ENCODE peak calls at places on chromosomes 2 and 18, in six cellular contexts. One of them, this sample, is unnamed. For H3K4me1, the result is how much of the 10 kb centered on the place peaks cover.

GRCh38 chr2:20438334-20439192 is 8.3 kb upstream of the RHOB start:
- DNase-seq in mammary epithelial cell: peak
- DNase-seq in psoas muscle: no peak
- DNase-seq in endodermal cell: no peak
- DNase-seq in neural progenitor cell: no peak
- DNase-seq in heart left ventricle: no peak
- DNase-seq in this sample: no peak

GRCh38 chr18:58455318-58455950 is 173.5 kb downstream of the ALPK2 start:
- DNase-seq in mammary epithelial cell: peak
- DNase-seq in psoas muscle: no peak
- DNase-seq in endodermal cell: no peak
- DNase-seq in neural progenitor cell: no peak
- DNase-seq in heart left ventricle: peak
- DNase-seq in this sample: peak

GRCh38 chr2:240615830-240616547 is 9.3 kb upstream of the GPR35 start:
- DNase-seq in mammary epithelial cell: no peak
- DNase-seq in psoas muscle: peak
- DNase-seq in endodermal cell: no peak
- DNase-seq in neural progenitor cell: no peak
- DNase-seq in heart left ventricle: peak
- DNase-seq in this sample: no peak

GRCh38 chr2:45808294-45808693 is 156.8 kb downstream of the PRKCE start:
- DNase-seq in mammary epithelial cell: no peak
- DNase-seq in psoas muscle: no peak
- DNase-seq in endodermal cell: no peak
- DNase-seq in neural progenitor cell: no peak
- DNase-seq in heart left ventricle: no peak
- DNase-seq in this sample: no peak

GRCh38 chr18:22962004-22962403 is 28.9 kb downstream of the RBBP8 start:
- DNase-seq in mammary epithelial cell: no peak
- DNase-seq in psoas muscle: no peak
- DNase-seq in endodermal cell: no peak
- DNase-seq in neural progenitor cell: no peak
- DNase-seq in heart left ventricle: no peak
- DNase-seq in this sample: no peak

GRCh38 chr2:149375801-149376349 is 45.5 kb downstream of the LYPD6 start:
- DNase-seq in mammary epithelial cell: no peak
- DNase-seq in psoas muscle: no peak
- DNase-seq in endodermal cell: no peak
- DNase-seq in neural progenitor cell: peak
- DNase-seq in heart left ventricle: no peak
- DNase-seq in this sample: no peak

GRCh38 chr2:45669109-45669508 is 17.6 kb downstream of the PRKCE start:
- DNase-seq in mammary epithelial cell: no peak
- DNase-seq in psoas muscle: no peak
- DNase-seq in endodermal cell: no peak
- DNase-seq in neural progenitor cell: peak
- DNase-seq in heart left ventricle: no peak
- DNase-seq in this sample: no peak

GRCh38 chr2:173457366-173457765 is 102.7 kb downstream of the CDCA7 start:
- DNase-seq in mammary epithelial cell: no peak
- DNase-seq in psoas muscle: no peak
- DNase-seq in endodermal cell: no peak
- DNase-seq in neural progenitor cell: no peak
- DNase-seq in heart left ventricle: no peak
- DNase-seq in this sample: no peak

GRCh38 chr18:59516356-59517155 is 157.5 kb upstream of the LMAN1 start:
- DNase-seq in mammary epithelial cell: peak
- DNase-seq in psoas muscle: no peak
- DNase-seq in endodermal cell: peak
- DNase-seq in neural progenitor cell: peak
- DNase-seq in heart left ventricle: peak
- DNase-seq in this sample: peak

GRCh38 chr2:11955314-11955713 is 208.9 kb downstream of the LPIN1 start:
- DNase-seq in mammary epithelial cell: peak
- DNase-seq in psoas muscle: no peak
- DNase-seq in endodermal cell: no peak
- DNase-seq in neural progenitor cell: no peak
- DNase-seq in heart left ventricle: no peak
- DNase-seq in this sample: no peak

GRCh38 chr18:68874361-68874760 is 76.5 kb downstream of the CCDC102B start:
- DNase-seq in mammary epithelial cell: no peak
- DNase-seq in psoas muscle: no peak
- DNase-seq in endodermal cell: no peak
- DNase-seq in neural progenitor cell: no peak
- DNase-seq in heart left ventricle: no peak
- DNase-seq in this sample: no peak

GRCh38 chr2:155310589-155310988 is 612.1 kb downstream of the KCNJ3 start:
- DNase-seq in mammary epithelial cell: peak
- DNase-seq in psoas muscle: no peak
- DNase-seq in endodermal cell: no peak
- DNase-seq in neural progenitor cell: peak
- DNase-seq in heart left ventricle: no peak
- DNase-seq in this sample: no peak

GRCh38 chr2:241858206-241859016 is at the start of gene PDCD1:
- DNase-seq in mammary epithelial cell: no peak
- DNase-seq in psoas muscle: peak
- DNase-seq in endodermal cell: peak
- DNase-seq in neural progenitor cell: no peak
- DNase-seq in heart left ventricle: peak
- DNase-seq in this sample: peak

GRCh38 chr2:191198271-191198670 is 46.9 kb upstream of the MYO1B start:
- DNase-seq in mammary epithelial cell: no peak
- DNase-seq in psoas muscle: no peak
- DNase-seq in endodermal cell: no peak
- DNase-seq in neural progenitor cell: no peak
- DNase-seq in heart left ventricle: no peak
- DNase-seq in this sample: no peak

GRCh38 chr2:197274937-197275336 is 35.6 kb downstream of the ANKRD44 start:
- DNase-seq in mammary epithelial cell: no peak
- DNase-seq in psoas muscle: no peak
- DNase-seq in endodermal cell: no peak
- DNase-seq in neural progenitor cell: no peak
- DNase-seq in heart left ventricle: no peak
- DNase-seq in this sample: no peak
- H3K4me1 ChIP-seq in mammary epithelial cell: under half
- H3K4me1 ChIP-seq in psoas muscle: under half
- H3K4me1 ChIP-seq in endodermal cell: under half
- H3K4me1 ChIP-seq in neural progenitor cell: under half
- H3K4me1 ChIP-seq in heart left ventricle: under half
- H3K4me1 ChIP-seq in this sample: under half

GRCh38 chr18:42746794-42747193 is 368.7 kb downstream of the RIT2 start:
- DNase-seq in mammary epithelial cell: no peak
- DNase-seq in psoas muscle: no peak
- DNase-seq in endodermal cell: no peak
- DNase-seq in neural progenitor cell: no peak
- DNase-seq in heart left ventricle: no peak
- DNase-seq in this sample: no peak

GRCh38 chr18:42742976-42743755 is 372.3 kb downstream of the RIT2 start:
- DNase-seq in mammary epithelial cell: no peak
- DNase-seq in psoas muscle: no peak
- DNase-seq in endodermal cell: no peak
- DNase-seq in neural progenitor cell: no peak
- DNase-seq in heart left ventricle: no peak
- DNase-seq in this sample: no peak

GRCh38 chr18:42745171-42745570 is 370.3 kb downstream of the RIT2 start:
- DNase-seq in mammary epithelial cell: no peak
- DNase-seq in psoas muscle: no peak
- DNase-seq in endodermal cell: no peak
- DNase-seq in neural progenitor cell: no peak
- DNase-seq in heart left ventricle: no peak
- DNase-seq in this sample: no peak

GRCh38 chr18:42745931-42746330 is 369.6 kb downstream of the RIT2 start:
- DNase-seq in mammary epithelial cell: no peak
- DNase-seq in psoas muscle: no peak
- DNase-seq in endodermal cell: no peak
- DNase-seq in neural progenitor cell: no peak
- DNase-seq in heart left ventricle: no peak
- DNase-seq in this sample: no peak

DNA sequence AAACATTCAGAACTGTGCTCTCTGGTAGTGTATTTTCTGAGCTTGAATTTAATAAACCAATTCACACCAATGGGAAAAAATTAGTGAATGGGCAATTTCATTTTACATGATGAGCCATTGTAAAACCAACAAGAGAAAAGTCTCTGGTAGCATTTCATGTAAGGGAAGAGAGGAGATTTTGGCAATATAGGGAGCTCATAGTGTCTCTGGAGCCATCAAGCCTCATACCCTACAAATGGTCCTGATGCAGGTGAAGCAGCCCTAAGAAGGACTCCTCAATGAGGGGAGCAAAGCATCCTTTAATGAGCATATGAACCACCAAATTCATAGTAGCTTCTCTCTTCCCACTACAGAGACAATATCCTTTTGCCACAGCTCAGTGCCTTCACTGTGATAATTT is 373.0 kb downstream of the RIT2 start:
- DNase-seq in mammary epithelial cell: no peak
- DNase-seq in psoas muscle: no peak
- DNase-seq in endodermal cell: peak
- DNase-seq in neural progenitor cell: no peak
- DNase-seq in heart left ventricle: no peak
- DNase-seq in this sample: no peak
- H3K4me3 ChIP-seq in mammary epithelial cell: no peak
- H3K4me3 ChIP-seq in psoas muscle: no peak
- H3K4me3 ChIP-seq in endodermal cell: peak
- H3K4me3 ChIP-seq in neural progenitor cell: no peak
- H3K4me3 ChIP-seq in heart left ventricle: no peak
- H3K4me3 ChIP-seq in this sample: no peak

DNA sequence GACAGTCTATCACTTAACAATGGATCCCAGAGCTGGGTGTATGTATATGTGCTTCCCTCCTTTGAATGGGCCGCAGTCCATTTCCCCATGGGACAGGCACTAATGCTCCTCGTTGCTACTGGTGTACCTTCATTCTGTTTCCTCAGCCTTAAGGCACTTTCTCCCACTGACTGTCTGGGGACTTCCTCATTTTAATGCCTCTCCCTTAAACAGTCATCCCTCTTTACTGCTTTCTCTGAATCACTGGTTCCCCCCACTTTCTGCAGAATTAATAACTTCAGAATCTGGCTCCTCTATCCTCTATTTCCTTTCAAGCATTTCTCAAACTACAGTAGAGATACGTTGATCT is 36.2 kb downstream of the COLEC12 start:
- DNase-seq in mammary epithelial cell: no peak
- DNase-seq in psoas muscle: no peak
- DNase-seq in endodermal cell: no peak
- DNase-seq in neural progenitor cell: no peak
- DNase-seq in heart left ventricle: no peak
- DNase-seq in this sample: no peak
- H3K4me1 ChIP-seq in mammary epithelial cell: under half
- H3K4me1 ChIP-seq in psoas muscle: under half
- H3K4me1 ChIP-seq in endodermal cell: under half
- H3K4me1 ChIP-seq in neural progenitor cell: under half
- H3K4me1 ChIP-seq in heart left ventricle: under half
- H3K4me1 ChIP-seq in this sample: under half

GRCh38 chr2:66305714-66306113 is 129.2 kb upstream of the MEIS1 start:
- DNase-seq in mammary epithelial cell: peak
- DNase-seq in psoas muscle: peak
- DNase-seq in endodermal cell: no peak
- DNase-seq in neural progenitor cell: no peak
- DNase-seq in heart left ventricle: peak
- DNase-seq in this sample: peak
- H3K4me3 ChIP-seq in mammary epithelial cell: no peak
- H3K4me3 ChIP-seq in psoas muscle: no peak
- H3K4me3 ChIP-seq in endodermal cell: no peak
- H3K4me3 ChIP-seq in neural progenitor cell: no peak
- H3K4me3 ChIP-seq in heart left ventricle: no peak
- H3K4me3 ChIP-seq in this sample: no peak

DNA sequence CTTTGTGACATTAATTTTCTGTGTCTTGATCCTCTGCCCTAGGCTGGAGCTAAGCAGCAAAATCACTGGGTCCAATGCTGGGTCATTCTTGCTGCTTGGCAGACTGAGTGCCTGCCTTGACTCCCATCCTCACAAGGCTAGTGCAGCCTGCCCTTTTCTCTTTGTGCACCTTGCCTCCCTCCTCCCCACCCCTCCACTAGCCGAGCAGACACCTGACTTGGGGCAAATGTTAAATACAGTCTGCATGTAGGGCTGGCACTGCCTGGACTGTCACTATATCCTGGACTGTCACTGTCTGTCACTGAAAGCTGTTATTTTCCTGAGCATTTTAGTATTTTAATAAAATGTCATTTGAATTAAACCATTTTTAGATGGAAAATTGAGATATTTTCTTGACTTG is 33.4 kb downstream of the MAPRE2 start:
- DNase-seq in mammary epithelial cell: no peak
- DNase-seq in psoas muscle: no peak
- DNase-seq in endodermal cell: no peak
- DNase-seq in neural progenitor cell: no peak
- DNase-seq in heart left ventricle: no peak
- DNase-seq in this sample: no peak
- H3K4me1 ChIP-seq in mammary epithelial cell: under half
- H3K4me1 ChIP-seq in psoas muscle: half or more
- H3K4me1 ChIP-seq in endodermal cell: under half
- H3K4me1 ChIP-seq in neural progenitor cell: under half
- H3K4me1 ChIP-seq in heart left ventricle: under half
- H3K4me1 ChIP-seq in this sample: half or more

DNA sequence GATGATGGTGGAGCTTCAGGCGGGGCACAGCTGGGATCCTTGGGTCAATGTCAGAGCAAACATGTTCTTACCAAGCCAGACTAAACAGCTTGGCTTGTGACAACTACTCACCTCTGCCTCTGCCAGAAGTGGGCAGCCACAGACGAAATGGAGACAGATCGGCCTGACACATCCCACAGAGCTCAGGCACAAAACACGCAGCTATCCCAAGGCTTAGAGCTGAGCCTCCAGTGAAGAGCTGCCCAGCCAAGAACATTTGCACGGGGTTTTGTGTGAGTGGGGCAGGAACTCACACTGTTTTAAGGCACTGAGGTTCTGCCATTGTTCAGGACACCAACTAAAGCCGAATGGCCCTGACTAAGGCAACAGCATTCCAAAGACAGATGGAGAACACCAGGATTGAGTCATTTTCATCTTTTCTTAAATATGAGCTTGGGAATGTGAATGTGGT is 12.8 kb downstream of the PXDN start:
- DNase-seq in mammary epithelial cell: no peak
- DNase-seq in psoas muscle: no peak
- DNase-seq in endodermal cell: peak
- DNase-seq in neural progenitor cell: peak
- DNase-seq in heart left ventricle: no peak
- DNase-seq in this sample: no peak
- H3K4me3 ChIP-seq in mammary epithelial cell: no peak
- H3K4me3 ChIP-seq in psoas muscle: no peak
- H3K4me3 ChIP-seq in endodermal cell: no peak
- H3K4me3 ChIP-seq in neural progenitor cell: no peak
- H3K4me3 ChIP-seq in heart left ventricle: no peak
- H3K4me3 ChIP-seq in this sample: no peak

DNA sequence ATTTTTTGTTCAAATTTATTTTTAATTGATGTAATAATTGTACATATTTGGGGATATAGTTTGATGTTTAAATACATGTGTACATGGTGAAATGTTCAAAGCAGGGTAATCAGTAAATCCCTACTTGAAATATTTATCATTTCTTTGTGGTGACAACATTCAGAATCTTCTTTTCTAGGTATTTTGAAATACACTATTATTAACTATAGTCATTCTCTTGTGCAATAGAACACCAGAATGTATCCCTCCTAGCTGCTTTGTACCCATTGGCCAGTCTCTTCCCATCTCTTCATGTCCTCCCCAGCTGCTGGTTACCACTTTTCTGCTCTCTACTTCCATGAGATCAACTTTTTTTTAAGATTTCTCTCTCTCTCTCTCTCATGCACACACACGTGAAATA is 126.5 kb downstream of the ZNF407 start:
- DNase-seq in mammary epithelial cell: no peak
- DNase-seq in psoas muscle: no peak
- DNase-seq in endodermal cell: no peak
- DNase-seq in neural progenitor cell: no peak
- DNase-seq in heart left ventricle: no peak
- DNase-seq in this sample: no peak
- H3K4me1 ChIP-seq in mammary epithelial cell: under half
- H3K4me1 ChIP-seq in psoas muscle: under half
- H3K4me1 ChIP-seq in endodermal cell: under half
- H3K4me1 ChIP-seq in neural progenitor cell: under half
- H3K4me1 ChIP-seq in heart left ventricle: under half
- H3K4me1 ChIP-seq in this sample: under half

GRCh38 chr2:171687287-171688128 is at the start of gene DYNC1I2:
- DNase-seq in mammary epithelial cell: peak
- DNase-seq in psoas muscle: peak
- DNase-seq in endodermal cell: peak
- DNase-seq in neural progenitor cell: peak
- DNase-seq in heart left ventricle: peak
- DNase-seq in this sample: peak
- H3K4me3 ChIP-seq in mammary epithelial cell: peak
- H3K4me3 ChIP-seq in psoas muscle: peak
- H3K4me3 ChIP-seq in endodermal cell: peak
- H3K4me3 ChIP-seq in neural progenitor cell: peak
- H3K4me3 ChIP-seq in heart left ventricle: peak
- H3K4me3 ChIP-seq in this sample: peak

This sample was measured in heart right ventricle.